ENCODE peak calls at places on chromosomes 16 and 17, in seven cellular contexts. B, F, O, A, P, D and J are unnamed samples.

GRCh38 chr17:40366076-40366860 is 1.7 kb upstream of the GJD3 start:
- DNase-seq in P (no peak), B (no peak), O (no peak), F (no peak), D (no peak), A (no peak), J (no peak)

GRCh38 chr16:3738541-3738940 is 21.2 kb upstream of the TRAP1 start:
- DNase-seq in A (no peak), D (no peak), B (no peak), F (no peak), P (no peak), O (no peak), J (no peak)

GRCh38 chr16:89506791-89507191 is 1.4 kb upstream of the SPG7 start:
- DNase-seq in A (no peak), D (no peak), O (no peak), B (no peak), F (no peak), P (no peak), J (no peak)

GRCh38 chr16:87040169-87041117 is 276.7 kb downstream of the C16orf95 start:
- DNase-seq in A (no peak), D (no peak), P (no peak), B (no peak), F (no peak), O (no peak), J (no peak)

GRCh38 chr17:75650874-75651273 is 16.1 kb downstream of the RECQL5 start:
- DNase-seq in O (no peak), A (no peak), P (no peak), F (no peak), D (no peak), B (no peak), J (no peak)

GRCh38 chr17:31674305-31674704 is 184.7 kb downstream of the COPRS start:
- DNase-seq in P (no peak), B (no peak), D (no peak), F (no peak), O (peak; percentile 50), A (no peak), J (no peak)

GRCh38 chr17:76199466-76199865 is 40.8 kb downstream of the RNF157 start:
- DNase-seq in F (no peak), A (no peak), D (no peak), O (no peak), P (no peak), B (no peak), J (no peak)

GRCh38 chr17:80285237-80285920 is 24.7 kb downstream of the RNF213 start:
- DNase-seq in F (peak; percentile 71), P (no peak), D (no peak), A (no peak), O (no peak), B (no peak), J (no peak)

GRCh38 chr17:7004398-7005253 is 7.8 kb upstream of the RNASEK start:
- DNase-seq in B (no peak), F (peak; percentile 93), D (no peak), A (peak; percentile 82), O (peak; percentile 54), P (peak; percentile 73), J (no peak)

GRCh38 chr16:12426122-12426521 is 377.6 kb downstream of the CPPED1 start:
- DNase-seq in O (peak; percentile 26), A (peak; percentile 54), F (no peak), P (peak; percentile 29), D (no peak), B (peak; percentile 12), J (no peak)

GRCh38 chr16:12291989-12292759 is 315.6 kb downstream of the SNX29 start:
- DNase-seq in O (no peak), F (no peak), A (no peak), B (no peak), P (no peak), D (no peak), J (no peak)

GRCh38 chr16:85227924-85228462 is 115.7 kb upstream of the CIBAR2 start:
- DNase-seq in B (no peak), P (peak; percentile 90), O (peak; percentile 76), A (peak; percentile 83), D (no peak), F (no peak), J (no peak)

GRCh38 chr16:3057181-3058166 is 8.0 kb upstream of the IL32 start:
- DNase-seq in P (no peak), O (no peak), F (no peak), D (no peak), A (no peak), B (no peak), J (no peak)

GRCh38 chr17:46061435-46061834 is 62.4 kb downstream of the STH start:
- DNase-seq in D (no peak), F (peak; percentile 53), P (peak; percentile 33), A (peak; percentile 56), O (no peak), B (no peak), J (no peak)

GRCh38 chr16:30152517-30152916 is 29.5 kb upstream of the MAPK3 start:
- DNase-seq in O (no peak), F (no peak), B (no peak), D (no peak), A (no peak), P (no peak), J (no peak)

GRCh38 chr16:20675488-20676267 is 21.8 kb downstream of the ACSM1 start:
- DNase-seq in F (peak; percentile 78), P (no peak), D (peak; percentile 75), O (no peak), B (no peak), A (peak; percentile 95), J (peak; percentile 79)

GRCh38 chr16:58085584-58086251 is 43.5 kb downstream of the CFAP20 start:
- DNase-seq in P (no peak), O (no peak), A (no peak), D (no peak), F (no peak), B (no peak), J (no peak)

GRCh38 chr16:58086381-58087208 is 42.6 kb downstream of the CFAP20 start:
- DNase-seq in B (no peak), P (no peak), A (peak; percentile 36), O (no peak), F (peak; percentile 81), D (no peak), J (no peak)

GRCh38 chr16:58082381-58082780 is 46.8 kb downstream of the CFAP20 start:
- DNase-seq in P (no peak), F (peak; percentile 57), B (no peak), A (no peak), O (no peak), D (no peak), J (no peak)

GRCh38 chr16:58085171-58085570 is 44.0 kb downstream of the CFAP20 start:
- DNase-seq in D (no peak), P (no peak), B (no peak), O (no peak), A (no peak), F (no peak), J (no peak)

GRCh38 chr16:58084635-58085034 is 44.5 kb downstream of the CFAP20 start:
- DNase-seq in B (no peak), A (no peak), P (no peak), F (no peak), O (no peak), D (no peak), J (no peak)
- H2BK5ac ChIP-seq in B (no peak overlapping the region), A (no peak overlapping the region), P (no peak overlapping the region), F (no peak overlapping the region), O (no peak overlapping the region), D (no peak overlapping the region), J (no peak overlapping the region)

DNA sequence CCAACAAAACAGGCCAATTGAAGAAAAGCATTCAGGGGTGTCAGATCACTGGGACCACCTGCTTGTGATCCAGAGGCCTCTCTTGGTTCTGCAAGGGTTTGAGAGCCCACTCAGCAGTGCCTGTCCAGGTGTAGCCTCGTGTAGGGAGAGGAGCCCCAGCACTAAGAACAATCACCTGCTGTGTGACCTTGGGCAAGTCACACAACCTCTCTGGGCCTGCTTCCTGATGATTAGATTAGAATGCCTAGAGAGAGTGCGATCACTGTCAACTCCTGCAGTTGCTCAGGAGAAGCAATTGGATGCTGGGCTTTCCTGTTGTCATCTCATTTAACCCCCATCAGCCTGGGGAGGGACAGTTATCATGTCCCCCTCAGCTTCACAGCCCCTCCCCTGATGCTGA is 10.2 kb downstream of the DLX3 start:
- DNase-seq in O (no peak), D (no peak), P (no peak), F (no peak), B (no peak), A (no peak), J (no peak)
- H2BK5ac ChIP-seq in O (no peak overlapping the region), D (no peak overlapping the region), P (no peak overlapping the region), F (no peak overlapping the region), B (no peak overlapping the region), A (no peak overlapping the region), J (no peak overlapping the region)

GRCh38 chr17:79009397-79010303 is at the start of gene CANT1:
- DNase-seq in P (peak; percentile 84), A (peak; percentile 92), F (peak; percentile 90), O (peak; percentile 77), B (peak; percentile 87), D (peak; percentile 43), J (peak; percentile 87)

GRCh38 chr17:79012563-79013134 is 3.1 kb upstream of the CANT1 start:
- DNase-seq in O (no peak), B (no peak), P (no peak), D (no peak), F (no peak), A (no peak), J (no peak)

GRCh38 chr17:79011451-79012147 is 2.0 kb upstream of the CANT1 start:
- DNase-seq in F (peak; percentile 93), B (no peak), A (peak; percentile 88), D (no peak), O (peak; percentile 85), P (peak; percentile 50), J (no peak)

GRCh38 chr17:79008666-79009387 is 737 bp downstream of the CANT1 start:
- DNase-seq in P (no peak), F (no peak), B (no peak), O (no peak), D (no peak), A (no peak), J (no peak)

GRCh38 chr17:79010304-79010646 is 711 bp upstream of the CANT1 start:
- DNase-seq in F (no peak), O (no peak), A (no peak), D (no peak), P (no peak), B (no peak), J (no peak)
- H2BK5ac ChIP-seq in F (peak overlapping the region; percentile 71), O (peak overlapping the region; percentile 87), A (no peak overlapping the region), D (no peak overlapping the region), P (no peak overlapping the region), B (peak overlapping the region; percentile 59), J (no peak overlapping the region)

DNA sequence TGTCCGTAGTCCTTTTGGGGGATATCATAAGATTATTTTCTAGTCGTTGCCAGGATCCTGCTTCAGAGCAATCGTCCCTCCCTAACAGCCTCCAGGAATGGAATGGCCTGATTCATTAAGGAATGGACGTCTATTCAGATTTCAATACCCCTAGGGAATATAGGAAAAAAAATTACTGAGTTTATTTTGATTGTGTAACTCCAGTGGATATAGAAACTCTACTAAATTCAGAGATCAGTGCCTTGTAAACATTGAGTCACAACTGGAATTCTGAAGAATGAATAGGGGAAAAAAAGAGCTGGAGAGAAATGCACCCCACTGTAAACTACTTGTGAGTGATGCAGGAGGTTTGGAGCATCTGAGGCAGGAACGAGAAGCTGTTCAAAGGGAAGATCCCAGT is 1171.5 kb upstream of the GOT2 start:
- DNase-seq in B (no peak), P (no peak), O (no peak), F (no peak), A (no peak), D (no peak), J (no peak)
- H2BK5ac ChIP-seq in B (no peak overlapping the region), P (no peak overlapping the region), O (no peak overlapping the region), F (no peak overlapping the region), A (no peak overlapping the region), D (no peak overlapping the region), J (no peak overlapping the region)

GRCh38 chr17:8254881-8255280 is 5.8 kb downstream of the PFAS start:
- DNase-seq in D (no peak), B (no peak), O (no peak), P (no peak), A (no peak), F (no peak), J (no peak)
- H2BK5ac ChIP-seq in D (no peak overlapping the region), B (no peak overlapping the region), O (no peak overlapping the region), P (no peak overlapping the region), A (no peak overlapping the region), F (no peak overlapping the region), J (no peak overlapping the region)